ENCODE peak calls at places on chromosomes 12 and 14, in six cellular contexts. B, E, Q, V, I and Z are unnamed samples.
A peak's percentile ranks its signal among the peaks of the same experiment; 100 is the strongest.

GRCh38 chr12:41605528-41606295 is 417.6 kb downstream of the PDZRN4 start:
- DNase-seq in B (no peak), E (no peak), Q (no peak), V (no peak), I (no peak), Z (no peak)

GRCh38 chr14:71720978-71721624 is 211.1 kb upstream of the RGS6 start:
- DNase-seq in B (peak; percentile 74), E (no peak), Q (no peak), V (peak; percentile 76), I (no peak), Z (peak; percentile 53)

GRCh38 chr14:71437870-71438269 is 494.4 kb upstream of the RGS6 start:
- DNase-seq in B (peak; percentile 38), E (peak; percentile 11), Q (no peak), V (no peak), I (no peak), Z (no peak)

GRCh38 chr12:17060260-17060659 is 454.3 kb upstream of the LMO3 start:
- DNase-seq in B (no peak), E (no peak), Q (no peak), V (no peak), I (no peak), Z (no peak)

GRCh38 chr12:38662851-38663250 is 242.5 kb downstream of the CPNE8 start:
- DNase-seq in B (no peak), E (no peak), Q (no peak), V (no peak), I (no peak), Z (no peak)

GRCh38 chr14:73235531-73236155 is 1.7 kb upstream of the PAPLN start:
- DNase-seq in B (no peak), E (no peak), Q (no peak), V (no peak), I (no peak), Z (peak; percentile 53)

GRCh38 chr12:130161261-130162231 is 718 bp upstream of the FZD10 start:
- DNase-seq in B (no peak), E (no peak), Q (peak; percentile 27), V (peak; percentile 53), I (no peak), Z (no peak)

GRCh38 chr12:70443274-70443673 is 77.2 kb downstream of the KCNMB4 start:
- DNase-seq in B (peak; percentile 46), E (no peak), Q (no peak), V (no peak), I (no peak), Z (no peak)

GRCh38 chr14:101584049-101584859 is 23.0 kb downstream of the DIO3 start:
- DNase-seq in B (no peak), E (no peak), Q (peak; percentile 21), V (no peak), I (no peak), Z (no peak)

GRCh38 chr14:52338282-52338681 is 24.2 kb downstream of the PTGER2 start:
- DNase-seq in B (peak; percentile 95), E (no peak), Q (no peak), V (no peak), I (no peak), Z (no peak)

GRCh38 chr14:37650356-37651037 is 55.1 kb downstream of the TTC6 start:
- DNase-seq in B (peak; percentile 75), E (no peak), Q (no peak), V (no peak), I (no peak), Z (no peak)

GRCh38 chr12:120346681-120347080 is 19.1 kb upstream of the PLA2G1B start:
- DNase-seq in B (peak; percentile 36), E (no peak), Q (no peak), V (no peak), I (no peak), Z (no peak)

GRCh38 chr14:55062517-55063351 is 11.3 kb downstream of the MAPK1IP1L start:
- DNase-seq in B (no peak), E (no peak), Q (peak; percentile 68), V (peak; percentile 67), I (no peak), Z (no peak)

GRCh38 chr14:60116181-60116580 is 24.5 kb downstream of the PCNX4 start:
- DNase-seq in B (no peak), E (no peak), Q (no peak), V (no peak), I (no peak), Z (no peak)

GRCh38 chr12:54300732-54301427 is at the start of gene NFE2:
- DNase-seq in B (peak; percentile 79), E (no peak), Q (peak; percentile 37), V (peak; percentile 71), I (peak; percentile 71), Z (peak; percentile 37)

GRCh38 chr12:109182041-109182839 is 65.9 kb downstream of the ACACB start:
- DNase-seq in B (peak; percentile 34), E (no peak), Q (no peak), V (peak; percentile 55), I (no peak), Z (no peak)

GRCh38 chr14:100375273-100375962 is 52.3 kb downstream of the SLC25A47 start:
- DNase-seq in B (peak; percentile 44), E (no peak), Q (peak; percentile 79), V (peak; percentile 94), I (peak; percentile 88), Z (peak; percentile 31)

GRCh38 chr12:98701166-98701565 is 56.1 kb downstream of the APAF1 start:
- DNase-seq in B (no peak), E (no peak), Q (no peak), V (no peak), I (no peak), Z (no peak)

GRCh38 chr12:123506843-123507236 is 26.7 kb downstream of the RILPL1 start:
- DNase-seq in B (no peak), E (no peak), Q (no peak), V (no peak), I (no peak), Z (no peak)

GRCh38 chr14:71549421-71549820 is 382.8 kb upstream of the RGS6 start:
- DNase-seq in B (no peak), E (no peak), Q (no peak), V (no peak), I (no peak), Z (no peak)

GRCh38 chr14:100402631-100403030 is 79.5 kb downstream of the SLC25A47 start:
- DNase-seq in B (no peak), E (no peak), Q (no peak), V (no peak), I (no peak), Z (no peak)

GRCh38 chr12:122123051-122123760 is 44.6 kb downstream of the MLXIP start:
- DNase-seq in B (peak; percentile 87), E (peak; percentile 75), Q (peak; percentile 44), V (peak; percentile 88), I (peak; percentile 76), Z (peak; percentile 85)

GRCh38 chr12:52649066-52649465 is 2.9 kb downstream of the KRT2 start:
- DNase-seq in B (no peak), E (no peak), Q (no peak), V (no peak), I (no peak), Z (no peak)

GRCh38 chr14:51638071-51638944 is 13.4 kb upstream of the FRMD6 start:
- DNase-seq in B (no peak), E (no peak), Q (no peak), V (no peak), I (peak; percentile 51), Z (no peak)

GRCh38 chr14:104652386-104652785 is 37.0 kb upstream of the INF2 start:
- DNase-seq in B (no peak), E (no peak), Q (no peak), V (no peak), I (no peak), Z (no peak)

GRCh38 chr14:104647467-104648063 is 41.9 kb upstream of the INF2 start:
- DNase-seq in B (no peak), E (no peak), Q (no peak), V (no peak), I (peak; percentile 35), Z (no peak)

GRCh38 chr14:104651876-104652260 is 37.5 kb upstream of the INF2 start:
- DNase-seq in B (no peak), E (no peak), Q (no peak), V (no peak), I (no peak), Z (no peak)

GRCh38 chr14:104650981-104651875 is 38.2 kb upstream of the INF2 start:
- DNase-seq in B (no peak), E (no peak), Q (no peak), V (no peak), I (no peak), Z (no peak)

GRCh38 chr14:104650057-104650980 is 39.1 kb upstream of the INF2 start:
- DNase-seq in B (peak; percentile 59), E (peak; percentile 53), Q (peak; percentile 70), V (peak; percentile 76), I (peak; percentile 70), Z (peak; percentile 30)
- H3K4me3 ChIP-seq in B (peak overlapping the region; percentile 83), E (peak overlapping the region; percentile 51), Q (peak overlapping the region; percentile 66), V (peak overlapping the region; percentile 41), I (no peak overlapping the region), Z (no peak overlapping the region)

GRCh38 chr12:131513606-131514005 is 197.3 kb upstream of the SFSWAP start:
- DNase-seq in B (no peak), E (no peak), Q (no peak), V (peak; percentile 21), I (no peak), Z (no peak)
- H3K27me3 ChIP-seq in B (peaks cover 59% of the 10 kb centered on the region), E (no peaks in the 10 kb centered on the region), Q (peaks cover 48% of the 10 kb centered on the region), V (no peaks in the 10 kb centered on the region), I (no peaks in the 10 kb centered on the region), Z (no peaks in the 10 kb centered on the region)

DNA sequence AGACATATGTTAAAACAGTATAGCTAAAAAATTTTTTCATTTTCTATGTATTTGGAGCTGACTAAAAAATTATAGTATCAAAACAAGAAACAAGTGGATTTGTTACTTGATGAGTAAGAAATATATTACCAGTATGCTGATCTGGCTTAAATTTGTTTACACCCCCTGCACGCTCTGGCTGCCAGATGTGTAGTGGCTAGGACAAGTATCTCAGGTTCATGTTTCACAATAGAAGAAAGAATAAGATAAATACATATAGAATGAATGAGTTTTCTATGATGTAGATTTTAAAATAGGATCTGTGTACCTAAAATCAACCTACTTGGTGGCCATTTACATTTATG is 13.1 kb downstream of the NAA30 start:
- DNase-seq in B (no peak), E (no peak), Q (no peak), V (no peak), I (no peak), Z (no peak)
- H3K27ac ChIP-seq in B (no peak overlapping the region), E (no peak overlapping the region), Q (no peak overlapping the region), V (no peak overlapping the region), I (no peak overlapping the region), Z (no peak overlapping the region)

GRCh38 chr12:57487055-57487596 is 742 bp upstream of the MARS1 start:
- DNase-seq in B (no peak), E (no peak), Q (no peak), V (peak; percentile 59), I (no peak), Z (no peak)
- H3K4me3 ChIP-seq in B (peak overlapping the region; percentile 91), E (no peak overlapping the region), Q (peak overlapping the region; percentile 98), V (peak overlapping the region; percentile 75), I (no peak overlapping the region), Z (no peak overlapping the region)

GRCh38 chr14:28121512-28122297 is 644.9 kb upstream of the FOXG1 start:
- DNase-seq in B (no peak), E (no peak), Q (no peak), V (no peak), I (no peak), Z (no peak)
- H3K27me3 ChIP-seq in B (no peaks in the 10 kb centered on the region), E (no peaks in the 10 kb centered on the region), Q (no peaks in the 10 kb centered on the region), V (no peaks in the 10 kb centered on the region), I (no peaks in the 10 kb centered on the region), Z (no peaks in the 10 kb centered on the region)

GRCh38 chr14:21086908-21087293 is 11.6 kb downstream of the ZNF219 start:
- DNase-seq in B (no peak), E (no peak), Q (no peak), V (no peak), I (no peak), Z (no peak)
- H3K27ac ChIP-seq in B (no peak overlapping the region), E (peak overlapping the region; percentile 60), Q (peak overlapping the region; percentile 27), V (peak overlapping the region; percentile 42), I (no peak overlapping the region), Z (no peak overlapping the region)

GRCh38 chr14:94077823-94078222 is 3.2 kb downstream of the DDX24 start:
- DNase-seq in B (no peak), E (no peak), Q (no peak), V (no peak), I (no peak), Z (no peak)
- H3K4me3 ChIP-seq in B (peak overlapping the region; percentile 92), E (peak overlapping the region; percentile 74), Q (peak overlapping the region; percentile 95), V (peak overlapping the region; percentile 81), I (peak overlapping the region; percentile 97), Z (no peak overlapping the region)